ENCODE peak calls at places on chromosomes 11 and 22, in nine cellular contexts. One of them, this sample, is unnamed.

GRCh38 chr22:42743501-42743991 is 22.9 kb upstream of the A4GALT start:
- DNase-seq in endothelial cell of umbilical vein: peak; percentile 34
- DNase-seq in CD4-positive, alpha-beta T cell: no peak
- DNase-seq in choroid plexus epithelial cell: peak; percentile 47
- DNase-seq in upper lobe of right lung: no peak
- DNase-seq in CD8-positive, alpha-beta T cell: no peak
- DNase-seq in dorsolateral prefrontal cortex: no peak
- DNase-seq in fibroblast of the aortic adventitia: peak; percentile 99
- DNase-seq in left ventricle myocardium inferior: peak; percentile 91
- DNase-seq in this sample: peak; percentile 95

GRCh38 chr22:40819741-40820140 is 595 bp upstream of the SLC25A17 start:
- DNase-seq in endothelial cell of umbilical vein: no peak
- DNase-seq in fibroblast of the aortic adventitia: peak; percentile 34
- DNase-seq in left ventricle myocardium inferior: no peak
- DNase-seq in dorsolateral prefrontal cortex: no peak
- DNase-seq in choroid plexus epithelial cell: peak; percentile 51
- DNase-seq in CD4-positive, alpha-beta T cell: no peak
- DNase-seq in upper lobe of right lung: no peak
- DNase-seq in CD8-positive, alpha-beta T cell: no peak
- DNase-seq in this sample: no peak

GRCh38 chr22:42934338-42934737 is 77.3 kb upstream of the ARFGAP3 start:
- DNase-seq in fibroblast of the aortic adventitia: no peak
- DNase-seq in choroid plexus epithelial cell: no peak
- DNase-seq in endothelial cell of umbilical vein: no peak
- DNase-seq in CD8-positive, alpha-beta T cell: no peak
- DNase-seq in CD4-positive, alpha-beta T cell: no peak
- DNase-seq in dorsolateral prefrontal cortex: no peak
- DNase-seq in left ventricle myocardium inferior: no peak
- DNase-seq in upper lobe of right lung: peak; percentile 62
- DNase-seq in this sample: no peak

GRCh38 chr22:27993201-27993635 is 74.2 kb upstream of the PITPNB start:
- DNase-seq in CD8-positive, alpha-beta T cell: peak; percentile 41
- DNase-seq in fibroblast of the aortic adventitia: no peak
- DNase-seq in CD4-positive, alpha-beta T cell: no peak
- DNase-seq in endothelial cell of umbilical vein: no peak
- DNase-seq in left ventricle myocardium inferior: no peak
- DNase-seq in upper lobe of right lung: peak; percentile 58
- DNase-seq in choroid plexus epithelial cell: no peak
- DNase-seq in dorsolateral prefrontal cortex: peak; percentile 25
- DNase-seq in this sample: no peak

GRCh38 chr22:27875951-27876350 is 43.1 kb downstream of the PITPNB start:
- DNase-seq in fibroblast of the aortic adventitia: no peak
- DNase-seq in left ventricle myocardium inferior: no peak
- DNase-seq in endothelial cell of umbilical vein: no peak
- DNase-seq in CD4-positive, alpha-beta T cell: no peak
- DNase-seq in choroid plexus epithelial cell: no peak
- DNase-seq in dorsolateral prefrontal cortex: no peak
- DNase-seq in upper lobe of right lung: no peak
- DNase-seq in CD8-positive, alpha-beta T cell: peak; percentile 55
- DNase-seq in this sample: no peak

GRCh38 chr11:78541537-78541936 is 33.1 kb downstream of the NARS2 start:
- DNase-seq in fibroblast of the aortic adventitia: no peak
- DNase-seq in dorsolateral prefrontal cortex: no peak
- DNase-seq in choroid plexus epithelial cell: no peak
- DNase-seq in CD4-positive, alpha-beta T cell: no peak
- DNase-seq in CD8-positive, alpha-beta T cell: no peak
- DNase-seq in upper lobe of right lung: no peak
- DNase-seq in left ventricle myocardium inferior: no peak
- DNase-seq in endothelial cell of umbilical vein: no peak
- DNase-seq in this sample: no peak

GRCh38 chr11:65437436-65438227 is 15.0 kb downstream of the NEAT1 start:
- DNase-seq in CD8-positive, alpha-beta T cell: peak; percentile 36
- DNase-seq in dorsolateral prefrontal cortex: no peak
- DNase-seq in left ventricle myocardium inferior: no peak
- DNase-seq in choroid plexus epithelial cell: peak; percentile 71
- DNase-seq in upper lobe of right lung: peak; percentile 36
- DNase-seq in fibroblast of the aortic adventitia: peak; percentile 56
- DNase-seq in CD4-positive, alpha-beta T cell: no peak
- DNase-seq in endothelial cell of umbilical vein: peak; percentile 38
- DNase-seq in this sample: no peak

GRCh38 chr11:76693791-76694190 is 23.2 kb upstream of the LRRC32 start:
- DNase-seq in CD4-positive, alpha-beta T cell: no peak
- DNase-seq in upper lobe of right lung: no peak
- DNase-seq in fibroblast of the aortic adventitia: no peak
- DNase-seq in choroid plexus epithelial cell: no peak
- DNase-seq in left ventricle myocardium inferior: no peak
- DNase-seq in dorsolateral prefrontal cortex: no peak
- DNase-seq in endothelial cell of umbilical vein: no peak
- DNase-seq in CD8-positive, alpha-beta T cell: no peak
- DNase-seq in this sample: no peak

GRCh38 chr11:87851234-87851633 is 324.0 kb downstream of the RAB38 start:
- DNase-seq in upper lobe of right lung: no peak
- DNase-seq in fibroblast of the aortic adventitia: peak; percentile 1
- DNase-seq in endothelial cell of umbilical vein: no peak
- DNase-seq in CD8-positive, alpha-beta T cell: no peak
- DNase-seq in choroid plexus epithelial cell: peak; percentile 6
- DNase-seq in dorsolateral prefrontal cortex: no peak
- DNase-seq in left ventricle myocardium inferior: no peak
- DNase-seq in CD4-positive, alpha-beta T cell: no peak
- DNase-seq in this sample: no peak

GRCh38 chr11:791658-792534 is 2.0 kb upstream of the CEND1 start:
- DNase-seq in fibroblast of the aortic adventitia: no peak
- DNase-seq in choroid plexus epithelial cell: no peak
- DNase-seq in left ventricle myocardium inferior: no peak
- DNase-seq in CD8-positive, alpha-beta T cell: no peak
- DNase-seq in endothelial cell of umbilical vein: no peak
- DNase-seq in CD4-positive, alpha-beta T cell: no peak
- DNase-seq in upper lobe of right lung: no peak
- DNase-seq in dorsolateral prefrontal cortex: no peak
- DNase-seq in this sample: no peak

GRCh38 chr11:110529043-110529442 is 99.3 kb downstream of the FDX1 start:
- DNase-seq in CD8-positive, alpha-beta T cell: no peak
- DNase-seq in left ventricle myocardium inferior: no peak
- DNase-seq in dorsolateral prefrontal cortex: no peak
- DNase-seq in fibroblast of the aortic adventitia: peak; percentile 25
- DNase-seq in upper lobe of right lung: no peak
- DNase-seq in endothelial cell of umbilical vein: no peak
- DNase-seq in choroid plexus epithelial cell: peak; percentile 35
- DNase-seq in CD4-positive, alpha-beta T cell: no peak
- DNase-seq in this sample: no peak
- TF ChIP-seq CTCF in CD8-positive, alpha-beta T cell: no peak
- TF ChIP-seq CTCF in left ventricle myocardium inferior: peak; percentile 7
- TF ChIP-seq CTCF in dorsolateral prefrontal cortex: no peak
- TF ChIP-seq CTCF in fibroblast of the aortic adventitia: peak; percentile 37
- TF ChIP-seq CTCF in upper lobe of right lung: peak; percentile 43
- TF ChIP-seq CTCF in endothelial cell of umbilical vein: peak; percentile 37
- TF ChIP-seq CTCF in choroid plexus epithelial cell: peak; percentile 56
- TF ChIP-seq CTCF in CD4-positive, alpha-beta T cell: no peak
- TF ChIP-seq CTCF in this sample: no peak

GRCh38 chr11:134981824-134982223 is 569.8 kb upstream of the B3GAT1 start:
- DNase-seq in endothelial cell of umbilical vein: no peak
- DNase-seq in dorsolateral prefrontal cortex: no peak
- DNase-seq in CD8-positive, alpha-beta T cell: no peak
- DNase-seq in left ventricle myocardium inferior: no peak
- DNase-seq in upper lobe of right lung: no peak
- DNase-seq in CD4-positive, alpha-beta T cell: no peak
- DNase-seq in choroid plexus epithelial cell: no peak
- DNase-seq in fibroblast of the aortic adventitia: no peak
- DNase-seq in this sample: peak; percentile 59

GRCh38 chr11:134975866-134976265 is 563.8 kb upstream of the B3GAT1 start:
- DNase-seq in dorsolateral prefrontal cortex: no peak
- DNase-seq in left ventricle myocardium inferior: no peak
- DNase-seq in CD4-positive, alpha-beta T cell: no peak
- DNase-seq in upper lobe of right lung: no peak
- DNase-seq in endothelial cell of umbilical vein: no peak
- DNase-seq in CD8-positive, alpha-beta T cell: no peak
- DNase-seq in fibroblast of the aortic adventitia: no peak
- DNase-seq in choroid plexus epithelial cell: no peak
- DNase-seq in this sample: peak; percentile 42

GRCh38 chr11:134980819-134981710 is 569.0 kb upstream of the B3GAT1 start:
- DNase-seq in left ventricle myocardium inferior: no peak
- DNase-seq in CD4-positive, alpha-beta T cell: no peak
- DNase-seq in upper lobe of right lung: no peak
- DNase-seq in CD8-positive, alpha-beta T cell: no peak
- DNase-seq in dorsolateral prefrontal cortex: no peak
- DNase-seq in fibroblast of the aortic adventitia: no peak
- DNase-seq in choroid plexus epithelial cell: no peak
- DNase-seq in endothelial cell of umbilical vein: no peak
- DNase-seq in this sample: peak; percentile 78

GRCh38 chr11:134976540-134976939 is 564.5 kb upstream of the B3GAT1 start:
- DNase-seq in left ventricle myocardium inferior: no peak
- DNase-seq in endothelial cell of umbilical vein: no peak
- DNase-seq in upper lobe of right lung: no peak
- DNase-seq in CD8-positive, alpha-beta T cell: no peak
- DNase-seq in CD4-positive, alpha-beta T cell: no peak
- DNase-seq in choroid plexus epithelial cell: no peak
- DNase-seq in fibroblast of the aortic adventitia: no peak
- DNase-seq in dorsolateral prefrontal cortex: no peak
- DNase-seq in this sample: no peak

GRCh38 chr11:134978388-134979088 is 566.5 kb upstream of the B3GAT1 start:
- DNase-seq in upper lobe of right lung: no peak
- DNase-seq in left ventricle myocardium inferior: no peak
- DNase-seq in dorsolateral prefrontal cortex: no peak
- DNase-seq in CD8-positive, alpha-beta T cell: no peak
- DNase-seq in fibroblast of the aortic adventitia: no peak
- DNase-seq in endothelial cell of umbilical vein: no peak
- DNase-seq in choroid plexus epithelial cell: peak; percentile 9
- DNase-seq in CD4-positive, alpha-beta T cell: no peak
- DNase-seq in this sample: peak; percentile 51
- TF ChIP-seq CTCF in upper lobe of right lung: no peak
- TF ChIP-seq CTCF in left ventricle myocardium inferior: no peak
- TF ChIP-seq CTCF in dorsolateral prefrontal cortex: no peak
- TF ChIP-seq CTCF in CD8-positive, alpha-beta T cell: no peak
- TF ChIP-seq CTCF in fibroblast of the aortic adventitia: no peak
- TF ChIP-seq CTCF in endothelial cell of umbilical vein: no peak
- TF ChIP-seq CTCF in choroid plexus epithelial cell: peak; percentile 33
- TF ChIP-seq CTCF in CD4-positive, alpha-beta T cell: no peak
- TF ChIP-seq CTCF in this sample: peak; percentile 15

GRCh38 chr11:60706931-60707330 is 7.5 kb downstream of the MS4A8 start:
- DNase-seq in endothelial cell of umbilical vein: no peak
- DNase-seq in dorsolateral prefrontal cortex: no peak
- DNase-seq in choroid plexus epithelial cell: no peak
- DNase-seq in CD8-positive, alpha-beta T cell: no peak
- DNase-seq in fibroblast of the aortic adventitia: no peak
- DNase-seq in CD4-positive, alpha-beta T cell: no peak
- DNase-seq in upper lobe of right lung: no peak
- DNase-seq in left ventricle myocardium inferior: no peak
- DNase-seq in this sample: no peak

GRCh38 chr11:60705895-60706294 is 6.5 kb downstream of the MS4A8 start:
- DNase-seq in fibroblast of the aortic adventitia: no peak
- DNase-seq in choroid plexus epithelial cell: no peak
- DNase-seq in left ventricle myocardium inferior: no peak
- DNase-seq in endothelial cell of umbilical vein: no peak
- DNase-seq in upper lobe of right lung: no peak
- DNase-seq in CD8-positive, alpha-beta T cell: no peak
- DNase-seq in dorsolateral prefrontal cortex: no peak
- DNase-seq in CD4-positive, alpha-beta T cell: no peak
- DNase-seq in this sample: peak; percentile 11

GRCh38 chr11:60710482-60710881 is 11.1 kb downstream of the MS4A8 start:
- DNase-seq in fibroblast of the aortic adventitia: no peak
- DNase-seq in CD4-positive, alpha-beta T cell: no peak
- DNase-seq in choroid plexus epithelial cell: peak; percentile 3
- DNase-seq in left ventricle myocardium inferior: no peak
- DNase-seq in dorsolateral prefrontal cortex: no peak
- DNase-seq in CD8-positive, alpha-beta T cell: no peak
- DNase-seq in upper lobe of right lung: no peak
- DNase-seq in endothelial cell of umbilical vein: no peak
- DNase-seq in this sample: no peak

GRCh38 chr11:60711316-60711715 is 11.9 kb downstream of the MS4A8 start:
- DNase-seq in dorsolateral prefrontal cortex: no peak
- DNase-seq in endothelial cell of umbilical vein: no peak
- DNase-seq in left ventricle myocardium inferior: no peak
- DNase-seq in fibroblast of the aortic adventitia: no peak
- DNase-seq in CD4-positive, alpha-beta T cell: no peak
- DNase-seq in choroid plexus epithelial cell: no peak
- DNase-seq in upper lobe of right lung: no peak
- DNase-seq in CD8-positive, alpha-beta T cell: no peak
- DNase-seq in this sample: no peak
- TF ChIP-seq CTCF in dorsolateral prefrontal cortex: no peak
- TF ChIP-seq CTCF in endothelial cell of umbilical vein: no peak
- TF ChIP-seq CTCF in left ventricle myocardium inferior: no peak
- TF ChIP-seq CTCF in fibroblast of the aortic adventitia: no peak
- TF ChIP-seq CTCF in CD4-positive, alpha-beta T cell: no peak
- TF ChIP-seq CTCF in choroid plexus epithelial cell: no peak
- TF ChIP-seq CTCF in upper lobe of right lung: no peak
- TF ChIP-seq CTCF in CD8-positive, alpha-beta T cell: no peak
- TF ChIP-seq CTCF in this sample: no peak

GRCh38 chr11:102664001-102664752 is 39.0 kb upstream of the MMP20 start:
- DNase-seq in endothelial cell of umbilical vein: no peak
- DNase-seq in CD8-positive, alpha-beta T cell: no peak
- DNase-seq in dorsolateral prefrontal cortex: no peak
- DNase-seq in fibroblast of the aortic adventitia: no peak
- DNase-seq in upper lobe of right lung: no peak
- DNase-seq in CD4-positive, alpha-beta T cell: no peak
- DNase-seq in left ventricle myocardium inferior: no peak
- DNase-seq in choroid plexus epithelial cell: peak; percentile 14
- DNase-seq in this sample: no peak
- TF ChIP-seq CTCF in endothelial cell of umbilical vein: peak; percentile 37
- TF ChIP-seq CTCF in CD8-positive, alpha-beta T cell: no peak
- TF ChIP-seq CTCF in dorsolateral prefrontal cortex: no peak
- TF ChIP-seq CTCF in fibroblast of the aortic adventitia: peak; percentile 38
- TF ChIP-seq CTCF in upper lobe of right lung: no peak
- TF ChIP-seq CTCF in CD4-positive, alpha-beta T cell: no peak
- TF ChIP-seq CTCF in left ventricle myocardium inferior: no peak
- TF ChIP-seq CTCF in choroid plexus epithelial cell: peak; percentile 53
- TF ChIP-seq CTCF in this sample: no peak

GRCh38 chr11:69328231-69328630 is 34.3 kb downstream of the MYEOV start:
- DNase-seq in CD4-positive, alpha-beta T cell: no peak
- DNase-seq in dorsolateral prefrontal cortex: no peak
- DNase-seq in left ventricle myocardium inferior: no peak
- DNase-seq in endothelial cell of umbilical vein: no peak
- DNase-seq in CD8-positive, alpha-beta T cell: no peak
- DNase-seq in upper lobe of right lung: peak; percentile 37
- DNase-seq in fibroblast of the aortic adventitia: no peak
- DNase-seq in choroid plexus epithelial cell: no peak
- DNase-seq in this sample: peak; percentile 51
- TF ChIP-seq CTCF in CD4-positive, alpha-beta T cell: no peak
- TF ChIP-seq CTCF in dorsolateral prefrontal cortex: no peak
- TF ChIP-seq CTCF in left ventricle myocardium inferior: no peak
- TF ChIP-seq CTCF in endothelial cell of umbilical vein: no peak
- TF ChIP-seq CTCF in CD8-positive, alpha-beta T cell: no peak
- TF ChIP-seq CTCF in upper lobe of right lung: no peak
- TF ChIP-seq CTCF in fibroblast of the aortic adventitia: no peak
- TF ChIP-seq CTCF in choroid plexus epithelial cell: no peak
- TF ChIP-seq CTCF in this sample: no peak

GRCh38 chr11:10181811-10182210 is 112.2 kb downstream of the SBF2 start:
- DNase-seq in upper lobe of right lung: no peak
- DNase-seq in left ventricle myocardium inferior: no peak
- DNase-seq in dorsolateral prefrontal cortex: no peak
- DNase-seq in choroid plexus epithelial cell: peak; percentile 77
- DNase-seq in endothelial cell of umbilical vein: peak; percentile 48
- DNase-seq in CD4-positive, alpha-beta T cell: no peak
- DNase-seq in CD8-positive, alpha-beta T cell: no peak
- DNase-seq in fibroblast of the aortic adventitia: peak; percentile 59
- DNase-seq in this sample: no peak
- TF ChIP-seq CTCF in upper lobe of right lung: peak; percentile 22
- TF ChIP-seq CTCF in left ventricle myocardium inferior: peak; percentile 42
- TF ChIP-seq CTCF in dorsolateral prefrontal cortex: peak; percentile 24
- TF ChIP-seq CTCF in choroid plexus epithelial cell: peak; percentile 44
- TF ChIP-seq CTCF in endothelial cell of umbilical vein: peak; percentile 14
- TF ChIP-seq CTCF in CD4-positive, alpha-beta T cell: no peak
- TF ChIP-seq CTCF in CD8-positive, alpha-beta T cell: no peak
- TF ChIP-seq CTCF in fibroblast of the aortic adventitia: peak; percentile 26
- TF ChIP-seq CTCF in this sample: peak; percentile 49